ENCODE peak calls at places on chromosome 17, in nine cellular contexts. G is A549, J is sigmoid colon, B is stomach, Q is ovary, U is HepG2, R is SK-N-SH, P is transverse colon, Z is suprapubic skin. I is an unnamed sample. For H3K9me3, the result is how much of the 10 kb centered on the place peaks cover.

GRCh38 chr17:81863833-81864768 is 3.8 kb upstream of the P4HB start:
- DNase-seq in P (no peak), G (no peak), J (no peak), U (no peak), Z (no peak), R (peak), Q (no peak), B (no peak), I (no peak)

GRCh38 chr17:41527076-41528023 is 758 bp downstream of the KRT19 start:
- DNase-seq in Q (peak), Z (no peak), U (no peak), R (no peak), P (peak), J (no peak), B (peak), G (no peak), I (peak)

GRCh38 chr17:13931111-13931526 is 138.2 kb upstream of the COX10 start:
- DNase-seq in J (peak), R (no peak), G (no peak), Z (no peak), U (no peak), B (no peak), P (peak), Q (no peak), I (no peak)

GRCh38 chr17:33175565-33175964 is 117.5 kb downstream of the ASIC2 start:
- DNase-seq in B (no peak), J (no peak), R (no peak), G (no peak), P (no peak), Z (no peak), U (no peak), Q (no peak), I (no peak)

GRCh38 chr17:46056800-46057304 is 57.8 kb downstream of the STH start:
- DNase-seq in J (no peak), B (no peak), P (no peak), U (no peak), G (peak), R (no peak), Q (no peak), Z (no peak), I (no peak)

GRCh38 chr17:6502871-6503509 is 53.4 kb downstream of the PITPNM3 start:
- DNase-seq in J (peak), R (no peak), Z (peak), B (no peak), U (no peak), G (no peak), P (no peak), Q (no peak), I (no peak)

GRCh38 chr17:83199500-83200201 is 120.2 kb downstream of the METRNL start:
- DNase-seq in J (peak), R (no peak), B (peak), G (no peak), Q (no peak), P (peak), U (no peak), Z (peak), I (peak)

GRCh38 chr17:71080937-71081336 is 911.6 kb downstream of the KCNJ2 start:
- DNase-seq in J (no peak), Q (no peak), B (no peak), P (no peak), Z (no peak), U (no peak), G (no peak), R (no peak), I (no peak)

GRCh38 chr17:29291163-29291752 is 2.7 kb downstream of the NUFIP2 start:
- DNase-seq in R (peak), U (peak), P (no peak), B (no peak), J (no peak), Z (no peak), G (peak), Q (no peak), I (no peak)

GRCh38 chr17:36808181-36808661 is 129.1 kb upstream of the LHX1 start:
- DNase-seq in P (no peak), J (no peak), R (peak), B (no peak), U (no peak), Z (no peak), G (no peak), Q (no peak), I (no peak)

GRCh38 chr17:297758-298157 is 54.8 kb downstream of the RPH3AL start:
- DNase-seq in G (no peak), J (peak), B (no peak), R (no peak), Q (no peak), U (no peak), P (no peak), Z (no peak), I (no peak)

GRCh38 chr17:35540589-35541404 is 3.3 kb upstream of the SLFN12L start:
- DNase-seq in R (no peak), P (peak), U (no peak), J (peak), Z (no peak), G (no peak), Q (no peak), B (peak), I (no peak)

GRCh38 chr17:36942631-36943125 is 5.4 kb downstream of the LHX1 start:
- DNase-seq in R (peak), Q (no peak), B (no peak), P (no peak), J (no peak), G (no peak), Z (no peak), U (no peak), I (no peak)

GRCh38 chr17:37134050-37134449 is 185.3 kb downstream of the AATF start:
- DNase-seq in J (no peak), R (peak), G (no peak), B (no peak), Q (no peak), P (no peak), Z (no peak), U (no peak), I (no peak)

GRCh38 chr17:28743243-28744103 is at the start of gene TRAF4:
- DNase-seq in P (peak), Q (peak), R (peak), Z (peak), G (peak), B (peak), J (peak), U (peak), I (peak)

GRCh38 chr17:16027708-16028584 is 28.3 kb downstream of the TTC19 start:
- DNase-seq in G (peak), U (peak), J (no peak), P (no peak), R (no peak), B (no peak), Z (no peak), Q (no peak), I (peak)

GRCh38 chr17:81735181-81736102 is 23.4 kb downstream of the SLC25A10 start:
- DNase-seq in U (no peak), P (peak), R (no peak), G (peak), B (peak), Q (no peak), J (peak), Z (peak), I (peak)

GRCh38 chr17:9218068-9218635 is 196.8 kb downstream of the NTN1 start:
- DNase-seq in Q (no peak), B (no peak), R (no peak), P (no peak), Z (no peak), G (no peak), J (no peak), U (no peak), I (no peak)

GRCh38 chr17:51710289-51710979 is 448.1 kb downstream of the CA10 start:
- DNase-seq in B (no peak), G (no peak), U (no peak), R (no peak), J (no peak), Z (no peak), P (no peak), Q (no peak), I (no peak)

GRCh38 chr17:41689497-41690299 is 1.0 kb downstream of the EIF1 start:
- DNase-seq in B (no peak), P (peak), Z (no peak), G (no peak), R (peak), Q (no peak), U (peak), J (no peak), I (no peak)

GRCh38 chr17:48542956-48543853 is 1.7 kb downstream of the HOXB2 start:
- DNase-seq in B (no peak), P (peak), U (no peak), Q (no peak), G (peak), R (peak), J (peak), Z (no peak), I (no peak)

GRCh38 chr17:10210151-10210574 is 11.8 kb upstream of the GAS7 start:
- DNase-seq in Z (no peak), P (peak), J (no peak), B (no peak), U (no peak), R (no peak), G (no peak), Q (no peak), I (no peak)

GRCh38 chr17:82103588-82104451 is 5.8 kb upstream of the FASN start:
- DNase-seq in U (peak), G (no peak), J (peak), Z (no peak), R (no peak), Q (peak), P (peak), B (peak), I (peak)

GRCh38 chr17:50627782-50628601 is 6.7 kb upstream of the ABCC3 start:
- DNase-seq in Z (no peak), Q (no peak), G (no peak), R (peak), P (peak), B (peak), J (no peak), U (peak), I (no peak)

GRCh38 chr17:29390856-29391631 is 881 bp downstream of the TAOK1 start:
- DNase-seq in P (peak), G (peak), U (peak), Q (no peak), R (peak), Z (peak), B (no peak), J (no peak), I (peak)

GRCh38 chr17:31433091-31433790 is 41.8 kb downstream of the RAB11FIP4 start:
- DNase-seq in R (no peak), G (no peak), P (no peak), Z (no peak), Q (no peak), B (no peak), J (no peak), U (no peak), I (peak)

GRCh38 chr17:48679385-48680096 is 42.8 kb downstream of the PRAC1 start:
- DNase-seq in P (no peak), G (no peak), Q (no peak), R (no peak), Z (no peak), J (no peak), U (no peak), B (no peak), I (no peak)

GRCh38 chr17:46044286-46044928 is 45.4 kb downstream of the STH start:
- DNase-seq in P (peak), Q (peak), B (peak), J (peak), Z (peak), U (peak), G (peak), R (peak), I (no peak)

GRCh38 chr17:81511800-81512559 is 619 bp downstream of the ACTG1 start:
- DNase-seq in P (no peak), B (no peak), R (no peak), Z (no peak), U (no peak), G (no peak), J (peak), Q (no peak), I (peak)

GRCh38 chr17:79684132-79684985 is 46.4 kb upstream of the ENPP7 start:
- DNase-seq in G (no peak), Z (no peak), B (no peak), R (no peak), J (no peak), U (no peak), Q (no peak), P (no peak), I (no peak)

GRCh38 chr17:31525801-31526549 is 134.5 kb downstream of the RAB11FIP4 start:
- DNase-seq in Z (no peak), U (peak), P (no peak), Q (no peak), J (no peak), B (no peak), R (peak), G (peak), I (peak)

GRCh38 chr17:66087073-66087472 is 104.9 kb downstream of the CEP112 start:
- DNase-seq in U (no peak), P (no peak), J (no peak), R (no peak), Q (no peak), B (no peak), G (no peak), Z (no peak), I (no peak)

GRCh38 chr17:42436401-42436800 is 13.3 kb upstream of the CAVIN1 start:
- DNase-seq in Z (peak), P (peak), R (no peak), B (no peak), G (no peak), Q (no peak), J (peak), U (peak), I (no peak)

GRCh38 chr17:4110152-4110551 is 32.7 kb downstream of the ZZEF1 start:
- DNase-seq in U (no peak), G (peak), P (no peak), Q (no peak), B (no peak), R (no peak), J (no peak), Z (no peak), I (no peak)

GRCh38 chr17:45060382-45060823 is 714 bp upstream of the NMT1 start:
- DNase-seq in B (no peak), U (no peak), P (no peak), J (no peak), R (no peak), G (no peak), Z (no peak), Q (no peak), I (no peak)

GRCh38 chr17:10681866-10682446 is 15.4 kb downstream of the SCO1 start:
- DNase-seq in R (no peak), J (no peak), U (no peak), B (no peak), P (no peak), Q (no peak), G (no peak), Z (no peak), I (no peak)

GRCh38 chr17:41769985-41770384 is 16.5 kb downstream of the JUP start:
- DNase-seq in B (no peak), R (no peak), Z (no peak), P (no peak), U (no peak), Q (no peak), G (no peak), J (no peak), I (no peak)

GRCh38 chr17:4565209-4566141 is 5.1 kb upstream of the GGT6 start:
- DNase-seq in Z (no peak), J (peak), P (peak), R (peak), B (peak), Q (no peak), U (peak), G (peak), I (no peak)

DNA sequence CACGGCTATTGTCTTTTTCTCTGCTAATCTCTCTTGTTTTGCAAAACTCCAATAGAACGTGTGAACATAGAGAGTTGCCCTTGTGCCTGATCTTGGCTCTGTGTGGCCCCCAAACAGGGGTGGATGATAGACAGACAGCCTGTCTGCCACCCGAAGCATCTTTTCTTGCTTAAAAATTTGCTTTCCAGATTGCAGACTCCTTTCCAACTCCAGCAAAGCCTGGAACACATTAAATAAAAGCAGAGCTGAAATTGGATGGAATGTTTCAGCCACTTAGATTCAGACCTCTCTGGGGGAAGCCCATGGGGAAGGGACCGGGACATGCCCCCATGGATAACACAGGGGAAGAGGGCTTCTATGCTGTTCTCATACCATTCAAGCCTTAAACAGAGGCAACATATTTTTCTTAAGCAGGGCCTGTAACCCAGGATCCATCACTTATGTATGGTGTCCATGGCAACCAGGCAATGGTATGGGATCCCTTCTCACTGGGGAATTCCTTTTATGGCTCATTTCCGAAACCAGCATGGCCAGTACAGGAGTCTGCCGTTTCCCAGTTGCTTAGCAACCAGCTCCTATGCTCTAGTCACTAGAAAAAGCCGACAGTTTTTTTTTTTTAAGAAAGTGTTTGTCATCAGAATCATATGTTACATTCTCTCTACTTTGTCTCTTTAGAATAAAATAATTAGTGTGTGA is 61.9 kb upstream of the MARCHF10 start:
- DNase-seq in J (no peak), P (no peak), B (no peak), R (peak), G (no peak), Q (no peak), Z (no peak), U (no peak), I (no peak)
- TF ChIP-seq EP300 in J (no peak), P (no peak), B (no peak), R (no peak), G (no peak), Q (no peak), Z (no peak), U (no peak), I (no peak)

DNA sequence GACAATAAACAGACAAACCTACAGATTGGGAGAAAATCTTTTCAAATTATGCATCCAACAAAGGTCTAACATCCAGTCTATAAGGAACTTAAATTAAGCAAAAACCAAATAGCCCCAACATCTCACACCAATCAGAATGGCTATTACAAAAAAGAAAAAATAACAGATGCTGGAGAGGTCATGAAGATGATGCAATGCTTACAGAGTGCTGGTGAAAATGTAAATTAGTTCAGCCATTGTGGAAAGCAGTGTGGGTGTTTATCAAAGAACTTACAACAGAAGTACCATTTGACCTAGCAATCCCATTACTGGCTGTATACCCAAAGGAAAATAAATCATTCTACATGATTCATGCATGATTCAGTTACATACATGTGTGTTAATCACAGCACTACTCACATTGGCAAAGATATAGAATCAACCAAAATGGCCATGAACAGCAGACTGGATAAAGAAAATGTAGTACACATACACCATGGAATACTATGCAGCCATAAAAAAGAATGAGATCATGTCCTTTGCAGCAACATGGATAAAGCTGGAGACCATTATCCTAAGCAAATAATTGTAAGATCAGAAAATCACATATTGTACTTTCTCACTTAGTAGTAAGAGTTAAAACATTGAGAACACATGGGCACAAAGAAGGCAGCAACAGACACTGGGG is 223.9 kb upstream of the WSB1 start:
- DNase-seq in U (no peak), B (no peak), P (no peak), R (no peak), J (no peak), G (no peak), Z (no peak), Q (no peak), I (no peak)
- H3K9me3 ChIP-seq in U (under half), B (under half), P (under half), R (under half), J (under half), G (under half), Z (under half), Q (under half), I (under half)

GRCh38 chr17:17890773-17891759 is 54.3 kb upstream of the SREBF1 start:
- DNase-seq in R (peak), Z (no peak), U (peak), J (no peak), B (peak), Q (no peak), G (peak), P (peak), I (peak)
- TF ChIP-seq CTCF in R (peak), Z (no peak), U (peak), J (peak), B (peak), Q (peak), G (peak), P (peak), I (peak)

GRCh38 chr17:75535871-75536270 is 10.4 kb downstream of the LLGL2 start:
- DNase-seq in J (no peak), R (no peak), B (no peak), P (no peak), G (no peak), Q (no peak), U (no peak), Z (no peak), I (no peak)

GRCh38 chr17:75536401-75536800 is 10.9 kb downstream of the LLGL2 start:
- DNase-seq in P (no peak), B (no peak), J (no peak), G (no peak), Z (no peak), U (no peak), Q (no peak), R (no peak), I (no peak)

GRCh38 chr17:75531724-75532090 is 6.2 kb downstream of the LLGL2 start:
- DNase-seq in B (no peak), Q (no peak), U (no peak), Z (no peak), R (no peak), J (no peak), P (no peak), G (no peak), I (no peak)

GRCh38 chr17:75530837-75531723 is 5.6 kb downstream of the LLGL2 start:
- DNase-seq in B (peak), G (no peak), R (no peak), P (no peak), U (no peak), Z (no peak), J (no peak), Q (no peak), I (peak)

GRCh38 chr17:75535119-75535537 is 9.6 kb downstream of the LLGL2 start:
- DNase-seq in G (no peak), R (no peak), J (no peak), Z (no peak), U (no peak), B (peak), P (peak), Q (no peak), I (peak)
- TF ChIP-seq EP300 in G (no peak), R (no peak), J (no peak), Z (no peak), U (no peak), B (no peak), P (no peak), Q (no peak), I (no peak)

GRCh38 chr17:22703786-22704441 is 1011.6 kb downstream of the KCNJ18 start:
- DNase-seq in Q (no peak), J (peak), Z (no peak), U (no peak), R (peak), P (no peak), B (no peak), G (peak), I (peak)

GRCh38 chr17:22703204-22703603 is 1010.9 kb downstream of the KCNJ18 start:
- DNase-seq in Z (no peak), J (peak), B (no peak), P (no peak), U (no peak), Q (no peak), G (no peak), R (peak), I (peak)

GRCh38 chr17:22707626-22708025 is 1015.3 kb downstream of the KCNJ18 start:
- DNase-seq in G (no peak), B (no peak), R (no peak), P (no peak), Q (no peak), Z (no peak), U (no peak), J (no peak), I (no peak)

GRCh38 chr17:22704674-22705073 is 1012.4 kb downstream of the KCNJ18 start:
- DNase-seq in Q (no peak), Z (no peak), G (no peak), R (no peak), U (no peak), J (no peak), P (no peak), B (no peak), I (no peak)
- H3K9me3 ChIP-seq in Q (under half), Z (under half), G (under half), R (under half), U (under half), J (under half), P (under half), B (under half), I (under half)

DNA sequence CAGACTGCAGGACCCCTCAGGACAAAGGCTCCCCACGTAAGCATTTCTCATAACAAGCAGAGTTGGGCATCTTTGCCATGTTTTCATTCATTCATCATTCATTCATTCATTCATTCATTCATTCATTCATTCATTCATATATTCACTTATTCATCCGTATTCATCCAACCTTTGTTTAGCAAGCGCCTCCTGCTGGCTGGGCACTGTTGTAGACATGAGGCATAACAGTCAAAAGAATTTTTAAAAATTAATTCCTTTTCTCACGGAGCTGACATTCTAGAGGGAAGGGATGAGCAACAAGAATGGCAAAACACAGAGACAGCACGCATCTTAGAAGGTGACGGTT is 351.7 kb upstream of the TNRC6C start:
- DNase-seq in U (no peak), P (no peak), B (no peak), Z (no peak), R (no peak), G (no peak), Q (no peak), J (no peak), I (no peak)
- TF ChIP-seq CTCF in U (no peak), P (peak), B (no peak), Z (no peak), R (peak), G (no peak), Q (no peak), J (no peak), I (no peak)

GRCh38 chr17:1746975-1747543 is 4.4 kb downstream of the SERPINF2 start:
- DNase-seq in B (peak), Q (no peak), R (no peak), U (no peak), P (peak), Z (peak), J (no peak), G (no peak), I (peak)
- TF ChIP-seq EP300 in B (peak), Q (peak), R (no peak), U (no peak), P (peak), Z (no peak), J (peak), G (no peak), I (peak)

I was measured in upper lobe of left lung.